ENCODE peak calls at places on chromosomes 16 and 17, in seven cellular contexts. D is hepatocyte, Y is mesothelial cell of epicardium, E is body of pancreas, O is gastrocnemius medialis, B is cardiac muscle cell, I is left ventricle myocardium inferior. T is an unnamed sample.

GRCh38 chr17:43094129-43094834 is 30.9 kb downstream of the BRCA1 start:
- DNase-seq in D (no peak), Y (no peak), E (no peak), O (no peak), B (no peak), I (no peak), T (no peak)

GRCh38 chr16:595942-596735 is 6.3 kb downstream of the RAB40C start:
- DNase-seq in D (no peak), Y (no peak), E (peak), O (no peak), B (no peak), I (no peak), T (no peak)

GRCh38 chr17:17021194-17021863 is 20.9 kb upstream of the MPRIP start:
- DNase-seq in D (peak), Y (no peak), E (peak), O (no peak), B (peak), I (peak), T (peak)

GRCh38 chr16:4264546-4264945 is 8.3 kb downstream of the TFAP4 start:
- DNase-seq in D (no peak), Y (no peak), E (no peak), O (no peak), B (no peak), I (no peak), T (no peak)

GRCh38 chr17:75430159-75430748 is 24.8 kb upstream of the GRB2 start:
- DNase-seq in D (peak), Y (peak), E (no peak), O (no peak), B (peak), I (no peak), T (peak)

GRCh38 chr17:68794636-68795503 is 160.3 kb downstream of the ABCA8 start:
- DNase-seq in D (peak), Y (no peak), E (no peak), O (no peak), B (no peak), I (peak), T (no peak)

GRCh38 chr17:27466748-27467375 is 10.6 kb downstream of the KSR1 start:
- DNase-seq in D (no peak), Y (no peak), E (no peak), O (no peak), B (no peak), I (no peak), T (no peak)

GRCh38 chr17:59401725-59402124 is 70.3 kb downstream of the YPEL2 start:
- DNase-seq in D (no peak), Y (no peak), E (no peak), O (no peak), B (no peak), I (no peak), T (no peak)

GRCh38 chr16:89431158-89431584 is 59.2 kb downstream of the ANKRD11 start:
- DNase-seq in D (peak), Y (no peak), E (peak), O (no peak), B (no peak), I (no peak), T (no peak)

DNA sequence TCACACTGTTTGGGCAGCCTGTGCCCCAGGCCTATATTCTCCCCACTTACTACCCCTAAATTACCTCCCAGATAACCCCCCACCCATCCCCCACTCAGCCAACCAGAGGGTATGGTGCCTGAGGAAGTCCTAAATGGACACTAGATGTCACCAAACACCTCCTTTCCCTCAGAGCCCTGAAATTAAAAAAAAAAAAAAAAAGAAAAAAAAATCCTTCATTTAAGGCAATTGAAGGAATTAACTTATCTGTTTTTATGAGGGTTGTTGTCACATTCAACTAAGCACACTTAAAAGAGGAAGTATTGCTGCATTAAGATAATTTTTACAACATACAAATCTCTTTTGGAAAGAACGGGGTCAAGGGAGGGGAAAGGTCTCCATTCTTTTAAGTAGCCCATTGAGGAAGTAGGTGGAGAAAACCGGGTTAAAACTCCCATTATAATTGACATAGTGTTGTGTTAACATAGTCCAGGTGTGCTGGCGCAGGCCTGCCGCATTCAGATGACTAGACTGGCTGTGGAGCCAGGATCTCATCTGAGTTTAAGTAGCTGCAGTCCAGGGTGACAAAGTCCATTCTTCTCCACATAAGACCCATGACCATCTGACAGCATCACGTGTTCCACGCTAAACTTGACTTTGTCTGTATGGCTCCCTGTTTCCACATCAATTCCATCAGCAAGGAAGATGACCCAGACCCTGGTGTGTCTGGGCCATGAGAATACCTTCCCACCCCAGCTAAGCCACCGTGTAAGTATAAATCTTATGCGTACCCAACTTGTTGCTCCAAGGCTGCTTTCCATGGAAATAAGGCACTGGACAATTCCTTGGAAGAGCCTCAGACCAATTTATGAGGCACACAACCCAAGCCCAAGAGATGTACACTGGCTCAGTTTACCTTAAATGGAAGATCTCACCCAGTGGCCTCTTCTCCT is 46.4 kb downstream of the SNX11 start:
- DNase-seq in D (peak), Y (peak), E (peak), O (no peak), B (peak), I (no peak), T (peak)
- TF ChIP-seq CTCF in D (peak), Y (no peak), E (peak), O (no peak), B (peak), I (peak), T (peak)

GRCh38 chr17:45370949-45371413 is 54.2 kb upstream of the MAP3K14 start:
- DNase-seq in D (no peak), Y (no peak), E (no peak), O (no peak), B (no peak), I (no peak), T (no peak)
- TF ChIP-seq CTCF in D (no peak), Y (no peak), E (no peak), O (no peak), B (no peak), I (no peak), T (no peak)

GRCh38 chr17:80890551-80890930 is 101.1 kb upstream of the CHMP6 start:
- DNase-seq in D (no peak), Y (no peak), E (no peak), O (no peak), B (no peak), I (no peak), T (no peak)
- TF ChIP-seq CTCF in D (no peak), Y (no peak), E (no peak), O (no peak), B (no peak), I (no peak), T (no peak)

DNA sequence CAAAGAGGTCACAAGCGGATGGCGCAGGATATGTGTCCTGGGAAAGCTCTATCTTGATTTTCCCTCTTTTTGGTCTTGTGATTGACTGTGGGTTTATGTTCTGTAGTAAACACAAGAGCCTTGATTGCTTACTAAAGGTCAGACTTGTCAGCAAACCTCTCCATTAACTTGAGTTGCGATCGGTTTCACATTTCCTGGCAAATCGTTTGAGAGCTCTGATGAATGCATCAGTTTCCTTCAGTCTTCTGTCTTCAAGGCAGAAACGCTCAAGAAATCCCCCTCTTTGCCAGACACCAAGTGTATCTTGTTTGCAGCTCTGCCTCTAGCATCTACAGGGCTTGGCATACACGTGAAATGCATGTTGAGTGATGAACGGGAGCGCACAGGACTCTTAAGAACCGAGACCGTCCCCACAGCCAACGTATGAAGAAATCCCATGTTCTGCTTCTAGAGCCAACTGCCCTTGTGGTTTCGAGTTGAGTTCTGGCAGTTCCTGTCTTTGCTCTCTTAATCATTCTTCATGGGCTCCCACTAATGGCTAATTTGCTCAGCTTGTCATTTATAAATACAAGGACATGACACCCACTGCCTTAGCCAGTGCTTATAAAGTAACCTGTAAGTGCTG is 143.3 kb downstream of the PITPNC1 start:
- DNase-seq in D (no peak), Y (no peak), E (peak), O (peak), B (no peak), I (no peak), T (no peak)
- TF ChIP-seq CTCF in D (no peak), Y (no peak), E (no peak), O (no peak), B (no peak), I (no peak), T (no peak)

DNA sequence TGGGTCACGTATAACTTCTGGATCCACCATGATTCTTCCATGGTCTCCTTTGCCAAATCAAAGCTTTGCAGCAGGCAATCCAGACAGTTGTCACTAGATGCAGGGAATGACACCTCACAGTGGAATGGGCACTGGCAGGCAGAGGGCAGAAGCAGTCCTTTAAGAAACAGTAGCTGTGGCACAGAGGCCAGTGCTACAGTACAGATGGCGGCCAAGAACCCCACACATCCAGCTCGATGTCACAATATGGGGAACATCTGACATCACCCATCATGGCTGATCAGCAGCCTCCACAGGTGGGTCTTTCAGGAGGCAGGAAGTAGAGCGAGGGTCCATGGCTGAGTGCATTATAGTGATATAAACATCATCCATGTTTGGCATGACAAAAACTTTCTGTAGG is 18.8 kb upstream of the ERN1 start:
- DNase-seq in D (no peak), Y (no peak), E (peak), O (peak), B (no peak), I (no peak), T (no peak)
- TF ChIP-seq CTCF in D (no peak), Y (no peak), E (peak), O (peak), B (peak), I (peak), T (no peak)

GRCh38 chr17:58005031-58005727 is 1.9 kb downstream of the SRSF1 start:
- DNase-seq in D (no peak), Y (no peak), E (no peak), O (no peak), B (no peak), I (no peak), T (no peak)
- TF ChIP-seq CTCF in D (no peak), Y (no peak), E (no peak), O (no peak), B (no peak), I (no peak), T (no peak)